ENCODE peak calls at places on chromosome 20, in ten cellular contexts. J is GM04504, N is Caco-2, D is AG04449, K is NCI-H146, Y is MV-4-11, M is mesendoderm, G is SW 1271, A is NCI-H2171, Z is HT-29. W is an unnamed sample.

GRCh38 chr20:37464173-37464572 is 56.9 kb upstream of the NNAT start:
- DNase-seq in A (no peak), Z (no peak), M (no peak), Y (no peak), N (no peak), G (no peak), D (no peak), K (no peak), J (no peak), W (no peak)

GRCh38 chr20:38204936-38205435 is 39.9 kb upstream of the TGM2 start:
- DNase-seq in D (no peak), N (no peak), Y (peak; percentile 46), J (no peak), G (no peak), M (no peak), A (no peak), Z (no peak), K (no peak), W (no peak)

GRCh38 chr20:13613917-13614316 is 24.8 kb downstream of the TASP1 start:
- DNase-seq in A (no peak), K (no peak), J (no peak), N (no peak), M (no peak), G (no peak), D (no peak), Y (no peak), Z (no peak), W (no peak)

GRCh38 chr20:60088236-60088635 is 130.0 kb downstream of the CDH26 start:
- DNase-seq in K (no peak), J (no peak), M (no peak), D (no peak), A (no peak), G (no peak), Z (no peak), N (no peak), Y (no peak), W (no peak)

GRCh38 chr20:44780226-44780625 is 30.1 kb downstream of the RIMS4 start:
- DNase-seq in K (no peak), M (peak; percentile 69), Y (peak; percentile 50), G (no peak), Z (peak; percentile 76), N (peak; percentile 88), A (no peak), J (peak; percentile 22), D (no peak), W (no peak)

GRCh38 chr20:32685541-32686529 is 12.1 kb upstream of the C20orf203 start:
- DNase-seq in M (no peak), D (peak; percentile 83), Z (no peak), J (peak; percentile 88), G (no peak), A (no peak), Y (peak; percentile 96), K (no peak), N (peak; percentile 83), W (peak; percentile 50)

GRCh38 chr20:45964024-45964423 is 8.0 kb downstream of the ZNF335 start:
- DNase-seq in D (no peak), J (no peak), N (no peak), A (no peak), M (no peak), K (no peak), G (no peak), Z (no peak), Y (no peak), W (no peak)

GRCh38 chr20:3193806-3194616 is 10.5 kb downstream of the DDRGK1 start:
- DNase-seq in M (no peak), K (no peak), N (no peak), D (no peak), Y (no peak), J (no peak), Z (no peak), G (no peak), A (no peak), W (no peak)

GRCh38 chr20:43824699-43825402 is 89.8 kb upstream of the TOX2 start:
- DNase-seq in J (no peak), K (peak; percentile 5), D (no peak), Z (peak; percentile 57), N (peak; percentile 45), A (no peak), G (no peak), Y (no peak), M (peak; percentile 78), W (peak; percentile 6)

GRCh38 chr20:50493881-50494253 is 16.3 kb upstream of the PTPN1 start:
- DNase-seq in D (no peak), K (no peak), N (no peak), G (no peak), A (no peak), M (no peak), Z (no peak), Y (no peak), J (no peak), W (no peak)

GRCh38 chr20:32461836-32462600 is 103.9 kb downstream of the ASXL1 start:
- DNase-seq in Z (no peak), K (no peak), Y (no peak), A (no peak), M (no peak), G (no peak), J (no peak), D (no peak), N (no peak), W (no peak)

GRCh38 chr20:45592574-45593189 is 13.6 kb upstream of the WFDC8 start:
- DNase-seq in G (peak; percentile 71), N (peak; percentile 84), Y (peak; percentile 73), D (no peak), M (peak; percentile 87), Z (peak; percentile 95), K (peak; percentile 43), A (peak; percentile 28), J (peak; percentile 23), W (no peak)

GRCh38 chr20:32050851-32051556 is 1.0 kb upstream of the HCK start:
- DNase-seq in J (no peak), A (no peak), G (no peak), N (no peak), M (peak; percentile 33), Z (no peak), K (no peak), Y (peak; percentile 87), D (no peak), W (no peak)

GRCh38 chr20:25005220-25005619 is 12.7 kb upstream of the APMAP start:
- DNase-seq in Z (no peak), Y (no peak), D (no peak), N (no peak), A (no peak), K (peak; percentile 25), J (no peak), G (no peak), M (no peak), W (no peak)

GRCh38 chr20:62733250-62733842 is 24.7 kb downstream of the NTSR1 start:
- DNase-seq in N (no peak), G (no peak), Z (no peak), J (no peak), Y (no peak), D (no peak), M (no peak), K (no peak), A (no peak), W (no peak)

GRCh38 chr20:13765299-13765698 is 19.4 kb downstream of the ESF1 start:
- DNase-seq in K (no peak), G (no peak), M (no peak), Y (peak; percentile 17), N (no peak), Z (no peak), D (no peak), J (no peak), A (no peak), W (no peak)

GRCh38 chr20:61597996-61598395 is 345.9 kb downstream of the CDH4 start:
- DNase-seq in Y (no peak), N (no peak), M (no peak), Z (no peak), K (no peak), D (no peak), G (no peak), A (no peak), J (no peak), W (no peak)

GRCh38 chr20:50416930-50417329 is 93.3 kb upstream of the PTPN1 start:
- DNase-seq in Y (no peak), K (no peak), N (no peak), Z (no peak), G (no peak), A (no peak), J (no peak), D (no peak), M (no peak), W (no peak)

GRCh38 chr20:41234546-41234945 is 83.0 kb downstream of the ZHX3 start:
- DNase-seq in Y (no peak), D (no peak), J (no peak), A (no peak), K (no peak), Z (no peak), M (no peak), G (no peak), N (no peak), W (no peak)

GRCh38 chr20:57785720-57786119 is 75.9 kb upstream of the PMEPA1 start:
- DNase-seq in J (no peak), D (no peak), G (no peak), N (no peak), A (no peak), K (no peak), Z (no peak), M (no peak), Y (no peak), W (no peak)

GRCh38 chr20:7696311-7696710 is 243.9 kb downstream of the HAO1 start:
- DNase-seq in M (no peak), J (no peak), Z (no peak), Y (no peak), N (no peak), D (no peak), K (peak; percentile 2), A (no peak), G (no peak), W (no peak)

GRCh38 chr20:49658508-49658907 is 55.2 kb downstream of the B4GALT5 start:
- DNase-seq in K (no peak), A (no peak), Z (no peak), G (no peak), M (peak; percentile 83), Y (no peak), J (no peak), N (no peak), D (no peak), W (no peak)

GRCh38 chr20:52083627-52084232 is 107.8 kb downstream of the ZFP64 start:
- DNase-seq in Y (peak; percentile 52), D (no peak), Z (peak; percentile 95), A (peak; percentile 52), M (peak; percentile 64), N (peak; percentile 87), G (peak; percentile 53), J (peak; percentile 42), K (peak; percentile 67), W (no peak)

GRCh38 chr20:63979549-63980316 is at the start of gene SAMD10:
- DNase-seq in M (peak; percentile 42), D (no peak), N (peak; percentile 85), A (peak; percentile 89), J (no peak), Z (peak; percentile 88), G (peak; percentile 25), Y (peak; percentile 77), K (peak; percentile 68), W (no peak)

GRCh38 chr20:56733967-56734366 is 104.9 kb downstream of the TFAP2C start:
- DNase-seq in K (no peak), N (no peak), G (no peak), D (no peak), J (no peak), M (peak; percentile 75), Z (no peak), Y (no peak), A (no peak), W (no peak)

GRCh38 chr20:63698739-63699465 is 2.5 kb downstream of the TNFRSF6B start:
- DNase-seq in Z (peak; percentile 62), D (peak; percentile 67), Y (no peak), N (peak; percentile 41), A (no peak), K (no peak), M (peak; percentile 52), J (peak; percentile 77), G (peak; percentile 85), W (peak; percentile 34)

GRCh38 chr20:34874094-34874654 is 1.5 kb upstream of the GGT7 start:
- DNase-seq in K (peak; percentile 85), D (peak; percentile 38), J (peak; percentile 75), Y (peak; percentile 82), G (peak; percentile 99), Z (peak; percentile 96), N (peak; percentile 94), M (peak; percentile 92), A (peak; percentile 18), W (peak; percentile 48)

GRCh38 chr20:24350923-24351368 is 118.5 kb upstream of the SYNDIG1 start:
- DNase-seq in G (no peak), Z (no peak), D (no peak), N (no peak), K (no peak), J (no peak), Y (peak; percentile 4), M (no peak), A (no peak), W (no peak)

W was measured in retinal pigment epithelial cell.